ENCODE peak calls at places on chromosome 3, in seven cellular contexts. One of them, this sample, is unnamed.

GRCh38 chr3:159620873-159621272 is 367.8 kb upstream of the IL12A start:
- DNase-seq in body of pancreas: no peak
- DNase-seq in astrocyte: peak; percentile 80
- DNase-seq in H9: no peak
- DNase-seq in IMR-90: peak; percentile 88
- DNase-seq in tibial artery: no peak
- DNase-seq in CD8-positive, alpha-beta memory T cell: no peak
- DNase-seq in this sample: no peak

GRCh38 chr3:24508423-24508839 is 13.8 kb upstream of the THRB start:
- DNase-seq in body of pancreas: no peak
- DNase-seq in H9: no peak
- DNase-seq in tibial artery: no peak
- DNase-seq in CD8-positive, alpha-beta memory T cell: no peak
- DNase-seq in astrocyte: peak; percentile 65
- DNase-seq in IMR-90: no peak
- DNase-seq in this sample: no peak

GRCh38 chr3:111539351-111540331 is 2.4 kb upstream of the CD96 start:
- DNase-seq in H9: peak; percentile 73
- DNase-seq in body of pancreas: peak; percentile 64
- DNase-seq in IMR-90: peak; percentile 41
- DNase-seq in astrocyte: no peak
- DNase-seq in tibial artery: no peak
- DNase-seq in CD8-positive, alpha-beta memory T cell: peak; percentile 67
- DNase-seq in this sample: peak; percentile 47

GRCh38 chr3:113158210-113158609 is 53.1 kb upstream of the BOC start:
- DNase-seq in CD8-positive, alpha-beta memory T cell: no peak
- DNase-seq in IMR-90: no peak
- DNase-seq in astrocyte: no peak
- DNase-seq in tibial artery: no peak
- DNase-seq in body of pancreas: no peak
- DNase-seq in H9: no peak
- DNase-seq in this sample: no peak

GRCh38 chr3:30671527-30672286 is 65.3 kb downstream of the TGFBR2 start:
- DNase-seq in H9: no peak
- DNase-seq in astrocyte: no peak
- DNase-seq in CD8-positive, alpha-beta memory T cell: no peak
- DNase-seq in body of pancreas: no peak
- DNase-seq in IMR-90: no peak
- DNase-seq in tibial artery: no peak
- DNase-seq in this sample: no peak

GRCh38 chr3:179811321-179812095 is 158.7 kb downstream of the USP13 start:
- DNase-seq in astrocyte: peak; percentile 83
- DNase-seq in CD8-positive, alpha-beta memory T cell: no peak
- DNase-seq in H9: peak; percentile 57
- DNase-seq in tibial artery: no peak
- DNase-seq in IMR-90: peak; percentile 93
- DNase-seq in body of pancreas: peak; percentile 70
- DNase-seq in this sample: no peak

GRCh38 chr3:119663885-119664284 is 3.5 kb upstream of the POPDC2 start:
- DNase-seq in CD8-positive, alpha-beta memory T cell: no peak
- DNase-seq in tibial artery: no peak
- DNase-seq in H9: no peak
- DNase-seq in astrocyte: no peak
- DNase-seq in IMR-90: no peak
- DNase-seq in body of pancreas: no peak
- DNase-seq in this sample: no peak

GRCh38 chr3:177262396-177262795 is 65.1 kb upstream of the TBL1XR1 start:
- DNase-seq in tibial artery: no peak
- DNase-seq in astrocyte: peak; percentile 72
- DNase-seq in body of pancreas: no peak
- DNase-seq in H9: peak; percentile 42
- DNase-seq in IMR-90: peak; percentile 40
- DNase-seq in CD8-positive, alpha-beta memory T cell: no peak
- DNase-seq in this sample: no peak

GRCh38 chr3:114274929-114275328 is 18.9 kb upstream of the TIGIT start:
- DNase-seq in IMR-90: peak; percentile 51
- DNase-seq in CD8-positive, alpha-beta memory T cell: no peak
- DNase-seq in tibial artery: no peak
- DNase-seq in astrocyte: peak; percentile 23
- DNase-seq in body of pancreas: no peak
- DNase-seq in H9: no peak
- DNase-seq in this sample: no peak

GRCh38 chr3:149541091-149541491 is 66.6 kb downstream of the TM4SF4 start:
- DNase-seq in body of pancreas: no peak
- DNase-seq in CD8-positive, alpha-beta memory T cell: no peak
- DNase-seq in astrocyte: peak; percentile 60
- DNase-seq in H9: no peak
- DNase-seq in tibial artery: no peak
- DNase-seq in IMR-90: peak; percentile 71
- DNase-seq in this sample: no peak

GRCh38 chr3:133448478-133449122 is 48.7 kb downstream of the BFSP2 start:
- DNase-seq in tibial artery: no peak
- DNase-seq in astrocyte: no peak
- DNase-seq in H9: no peak
- DNase-seq in CD8-positive, alpha-beta memory T cell: no peak
- DNase-seq in IMR-90: no peak
- DNase-seq in body of pancreas: peak; percentile 22
- DNase-seq in this sample: no peak

GRCh38 chr3:26627080-26627479 is 4.5 kb downstream of the LRRC3B start:
- DNase-seq in astrocyte: no peak
- DNase-seq in CD8-positive, alpha-beta memory T cell: no peak
- DNase-seq in H9: no peak
- DNase-seq in tibial artery: no peak
- DNase-seq in body of pancreas: no peak
- DNase-seq in IMR-90: no peak
- DNase-seq in this sample: no peak

GRCh38 chr3:26630669-26631384 is 8.3 kb downstream of the LRRC3B start:
- DNase-seq in H9: no peak
- DNase-seq in IMR-90: no peak
- DNase-seq in astrocyte: no peak
- DNase-seq in body of pancreas: no peak
- DNase-seq in CD8-positive, alpha-beta memory T cell: no peak
- DNase-seq in tibial artery: no peak
- DNase-seq in this sample: no peak

GRCh38 chr3:26628915-26629314 is 6.3 kb downstream of the LRRC3B start:
- DNase-seq in astrocyte: no peak
- DNase-seq in body of pancreas: no peak
- DNase-seq in IMR-90: no peak
- DNase-seq in tibial artery: no peak
- DNase-seq in CD8-positive, alpha-beta memory T cell: no peak
- DNase-seq in H9: no peak
- DNase-seq in this sample: no peak

GRCh38 chr3:26636328-26636727 is 13.8 kb downstream of the LRRC3B start:
- DNase-seq in IMR-90: no peak
- DNase-seq in tibial artery: no peak
- DNase-seq in CD8-positive, alpha-beta memory T cell: no peak
- DNase-seq in astrocyte: no peak
- DNase-seq in body of pancreas: no peak
- DNase-seq in H9: no peak
- DNase-seq in this sample: no peak

DNA sequence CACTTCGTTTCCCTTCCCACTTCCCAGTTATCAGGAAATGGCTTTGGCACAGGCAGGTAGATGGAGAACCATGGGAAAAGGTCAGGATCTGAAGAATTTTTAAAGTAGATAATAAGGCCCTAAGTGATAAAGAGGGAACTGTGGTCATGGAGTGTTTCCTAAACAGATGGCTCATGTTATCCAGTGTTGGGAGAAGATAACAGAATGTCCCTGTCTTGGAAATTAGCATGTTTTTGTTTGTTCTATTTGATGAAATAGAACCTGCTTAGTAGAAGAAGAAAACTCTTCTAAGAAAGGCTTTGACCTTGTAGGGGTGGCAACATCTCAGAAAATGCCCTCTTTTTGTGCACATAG is 8.8 kb downstream of the LRRC3B start:
- DNase-seq in body of pancreas: no peak
- DNase-seq in CD8-positive, alpha-beta memory T cell: no peak
- DNase-seq in H9: no peak
- DNase-seq in IMR-90: no peak
- DNase-seq in astrocyte: no peak
- DNase-seq in tibial artery: no peak
- DNase-seq in this sample: no peak
- H3K4me1 ChIP-seq in body of pancreas: no peaks in the 10 kb centered on the region
- H3K4me1 ChIP-seq in CD8-positive, alpha-beta memory T cell: no peaks in the 10 kb centered on the region
- H3K4me1 ChIP-seq in H9: no peaks in the 10 kb centered on the region
- H3K4me1 ChIP-seq in IMR-90: no peaks in the 10 kb centered on the region
- H3K4me1 ChIP-seq in astrocyte: no peaks in the 10 kb centered on the region
- H3K4me1 ChIP-seq in tibial artery: no peaks in the 10 kb centered on the region
- H3K4me1 ChIP-seq in this sample: no peaks in the 10 kb centered on the region

GRCh38 chr3:128178782-128179473 is 25.6 kb downstream of the EEFSEC start:
- DNase-seq in tibial artery: no peak
- DNase-seq in body of pancreas: no peak
- DNase-seq in IMR-90: peak; percentile 15
- DNase-seq in H9: no peak
- DNase-seq in astrocyte: no peak
- DNase-seq in CD8-positive, alpha-beta memory T cell: no peak
- DNase-seq in this sample: no peak
- H3K27me3 ChIP-seq in tibial artery: no peaks in the 10 kb centered on the region
- H3K27me3 ChIP-seq in body of pancreas: no peaks in the 10 kb centered on the region
- H3K27me3 ChIP-seq in IMR-90: no peaks in the 10 kb centered on the region
- H3K27me3 ChIP-seq in H9: no peaks in the 10 kb centered on the region
- H3K27me3 ChIP-seq in astrocyte: no peaks in the 10 kb centered on the region
- H3K27me3 ChIP-seq in CD8-positive, alpha-beta memory T cell: no peaks in the 10 kb centered on the region
- H3K27me3 ChIP-seq in this sample: no peaks in the 10 kb centered on the region

GRCh38 chr3:49346797-49347251 is 7.0 kb upstream of the USP4 start:
- DNase-seq in body of pancreas: no peak
- DNase-seq in astrocyte: peak; percentile 80
- DNase-seq in IMR-90: peak; percentile 69
- DNase-seq in H9: no peak
- DNase-seq in tibial artery: no peak
- DNase-seq in CD8-positive, alpha-beta memory T cell: no peak
- DNase-seq in this sample: no peak

GRCh38 chr3:49351521-49352011 is 6.6 kb downstream of the GPX1 start:
- DNase-seq in CD8-positive, alpha-beta memory T cell: no peak
- DNase-seq in body of pancreas: no peak
- DNase-seq in IMR-90: peak; percentile 94
- DNase-seq in tibial artery: no peak
- DNase-seq in astrocyte: peak; percentile 88
- DNase-seq in H9: no peak
- DNase-seq in this sample: no peak

GRCh38 chr3:49352286-49352685 is 5.9 kb downstream of the GPX1 start:
- DNase-seq in astrocyte: no peak
- DNase-seq in CD8-positive, alpha-beta memory T cell: no peak
- DNase-seq in tibial artery: no peak
- DNase-seq in H9: no peak
- DNase-seq in IMR-90: no peak
- DNase-seq in body of pancreas: no peak
- DNase-seq in this sample: no peak

GRCh38 chr3:49353022-49353421 is 5.1 kb downstream of the GPX1 start:
- DNase-seq in H9: no peak
- DNase-seq in IMR-90: no peak
- DNase-seq in tibial artery: no peak
- DNase-seq in body of pancreas: no peak
- DNase-seq in CD8-positive, alpha-beta memory T cell: no peak
- DNase-seq in astrocyte: no peak
- DNase-seq in this sample: no peak

GRCh38 chr3:49349617-49350114 is 8.5 kb downstream of the GPX1 start:
- DNase-seq in CD8-positive, alpha-beta memory T cell: no peak
- DNase-seq in astrocyte: no peak
- DNase-seq in IMR-90: no peak
- DNase-seq in body of pancreas: no peak
- DNase-seq in tibial artery: no peak
- DNase-seq in H9: no peak
- DNase-seq in this sample: no peak
- H3K4me1 ChIP-seq in CD8-positive, alpha-beta memory T cell: peaks cover 7% of the 10 kb centered on the region
- H3K4me1 ChIP-seq in astrocyte: peaks cover 23% of the 10 kb centered on the region
- H3K4me1 ChIP-seq in IMR-90: peaks cover 18% of the 10 kb centered on the region
- H3K4me1 ChIP-seq in body of pancreas: no peaks in the 10 kb centered on the region
- H3K4me1 ChIP-seq in tibial artery: no peaks in the 10 kb centered on the region
- H3K4me1 ChIP-seq in H9: no peaks in the 10 kb centered on the region
- H3K4me1 ChIP-seq in this sample: no peaks in the 10 kb centered on the region

DNA sequence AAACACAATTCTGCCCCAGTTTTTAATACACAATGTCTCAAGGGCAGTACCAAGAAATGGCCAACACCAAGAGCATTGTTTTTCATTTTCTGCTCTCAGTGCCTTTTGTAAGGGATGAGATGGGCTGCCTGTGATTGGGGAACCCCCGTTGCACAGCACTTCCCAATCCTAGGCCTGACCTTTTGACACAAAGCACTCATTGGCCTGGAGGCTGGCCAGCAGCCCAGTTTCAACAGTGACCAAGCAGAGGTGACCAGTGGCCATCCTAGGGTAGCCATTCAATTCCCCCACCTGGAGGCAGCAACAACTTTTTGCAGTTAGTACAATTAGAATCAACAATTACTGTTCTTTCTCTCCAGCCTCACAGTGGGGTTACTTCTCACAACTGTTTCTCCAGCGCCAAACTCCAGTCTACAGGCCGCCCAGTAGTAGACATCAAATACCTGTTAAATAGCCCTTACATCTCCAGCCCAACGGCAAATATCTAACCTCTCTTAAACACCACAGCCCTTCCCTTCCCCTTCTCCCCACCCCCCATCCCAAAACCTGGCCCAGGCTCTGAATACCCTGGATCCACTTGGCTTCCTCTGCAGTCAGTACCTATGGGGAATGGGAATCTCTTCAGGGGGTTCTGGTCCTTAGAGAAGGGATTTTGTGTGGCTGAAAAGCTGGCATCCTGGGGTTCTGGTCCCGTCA is 8.9 kb upstream of the LRRC2 start:
- DNase-seq in tibial artery: no peak
- DNase-seq in astrocyte: no peak
- DNase-seq in CD8-positive, alpha-beta memory T cell: no peak
- DNase-seq in IMR-90: no peak
- DNase-seq in H9: peak; percentile 58
- DNase-seq in body of pancreas: no peak
- DNase-seq in this sample: no peak
- H3K27me3 ChIP-seq in tibial artery: no peaks in the 10 kb centered on the region
- H3K27me3 ChIP-seq in astrocyte: peaks cover 36% of the 10 kb centered on the region
- H3K27me3 ChIP-seq in CD8-positive, alpha-beta memory T cell: no peaks in the 10 kb centered on the region
- H3K27me3 ChIP-seq in IMR-90: peaks cover 11% of the 10 kb centered on the region
- H3K27me3 ChIP-seq in H9: no peaks in the 10 kb centered on the region
- H3K27me3 ChIP-seq in body of pancreas: no peaks in the 10 kb centered on the region
- H3K27me3 ChIP-seq in this sample: no peaks in the 10 kb centered on the region

DNA sequence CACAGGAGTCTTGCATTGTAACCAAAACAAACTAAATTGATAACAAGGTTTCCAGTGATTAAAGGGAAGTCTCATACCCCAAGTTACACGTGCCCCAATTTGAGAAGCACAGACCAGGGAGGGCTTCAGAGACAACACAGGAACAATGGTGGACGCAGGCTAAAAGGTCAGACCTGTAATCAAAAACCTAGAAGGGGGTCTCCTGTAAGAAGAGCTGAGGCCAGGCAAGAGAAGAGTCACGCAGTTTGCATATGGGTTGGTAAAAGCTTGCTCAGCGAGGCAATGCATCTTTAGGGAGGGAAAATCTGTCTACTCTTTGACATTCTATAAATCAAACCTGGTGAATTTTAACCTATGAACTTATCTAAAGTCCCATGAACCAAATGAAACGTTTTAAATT is 58.6 kb upstream of the MCF2L2 start:
- DNase-seq in IMR-90: no peak
- DNase-seq in astrocyte: no peak
- DNase-seq in tibial artery: no peak
- DNase-seq in body of pancreas: no peak
- DNase-seq in CD8-positive, alpha-beta memory T cell: no peak
- DNase-seq in H9: peak; percentile 4
- DNase-seq in this sample: no peak
- H3K4me1 ChIP-seq in IMR-90: peaks cover 8% of the 10 kb centered on the region
- H3K4me1 ChIP-seq in astrocyte: peaks cover 5% of the 10 kb centered on the region
- H3K4me1 ChIP-seq in tibial artery: no peaks in the 10 kb centered on the region
- H3K4me1 ChIP-seq in body of pancreas: no peaks in the 10 kb centered on the region
- H3K4me1 ChIP-seq in CD8-positive, alpha-beta memory T cell: no peaks in the 10 kb centered on the region
- H3K4me1 ChIP-seq in H9: peaks cover 3% of the 10 kb centered on the region
- H3K4me1 ChIP-seq in this sample: no peaks in the 10 kb centered on the region